ENCODE peak calls at places on chromosomes 12 and 14, in seven cellular contexts. U, B, G, E, L, X and Y are unnamed samples.

GRCh38 chr14:77912754-77913556 is 113.0 kb downstream of the ADCK1 start:
- DNase-seq in E (no peak), G (no peak), L (no peak), B (no peak), U (no peak), X (no peak), Y (no peak)

GRCh38 chr12:124737040-124737419 is 126.6 kb downstream of the SCARB1 start:
- DNase-seq in E (no peak), B (no peak), U (no peak), G (no peak), X (no peak), L (no peak), Y (no peak)

GRCh38 chr12:98399532-98399931 is 115.9 kb upstream of the TMPO start:
- DNase-seq in G (no peak), B (peak; percentile 80), U (peak; percentile 84), X (peak; percentile 63), L (peak; percentile 34), E (peak; percentile 51), Y (peak; percentile 55)

GRCh38 chr12:65937806-65938205 is 113.5 kb downstream of the HMGA2 start:
- DNase-seq in E (no peak), B (no peak), U (no peak), X (no peak), G (no peak), L (no peak), Y (no peak)

GRCh38 chr12:5783274-5783920 is 161.7 kb downstream of the ANO2 start:
- DNase-seq in E (no peak), B (no peak), U (no peak), G (no peak), L (no peak), X (no peak), Y (no peak)

GRCh38 chr14:102941419-102942011 is 19.1 kb downstream of the AMN start:
- DNase-seq in U (no peak), X (no peak), E (no peak), L (no peak), G (no peak), B (no peak), Y (no peak)

GRCh38 chr14:50835280-50835679 is 4.3 kb upstream of the NIN start:
- DNase-seq in E (no peak), G (no peak), B (no peak), U (no peak), X (peak; percentile 23), L (peak; percentile 50), Y (peak; percentile 40)

GRCh38 chr12:14774074-14774943 is 29.0 kb downstream of the WBP11 start:
- DNase-seq in G (peak; percentile 95), B (peak; percentile 98), X (peak; percentile 87), U (peak; percentile 94), L (peak; percentile 88), E (peak; percentile 70), Y (peak; percentile 92)